ENCODE peak calls at places on chromosomes 7 and 10, in nine cellular contexts. R, H, K, B, J, O, T, W and E are unnamed samples.

GRCh38 chr10:21125471-21126228 is 228.5 kb upstream of the NEBL start:
- DNase-seq in H (no peak), O (no peak), J (no peak), T (no peak), K (no peak), W (no peak), R (no peak), B (no peak), E (no peak)

GRCh38 chr7:23514755-23515154 is 17.0 kb downstream of the TRA2A start:
- DNase-seq in K (no peak), O (no peak), T (no peak), R (no peak), J (no peak), W (no peak), H (no peak), B (no peak), E (no peak)

GRCh38 chr10:103967433-103968142 is 648 bp downstream of the SLK start:
- DNase-seq in K (peak), J (no peak), T (peak), R (no peak), B (no peak), H (no peak), O (peak), W (no peak), E (no peak)

GRCh38 chr7:39560997-39561396 is 5.2 kb upstream of the YAE1 start:
- DNase-seq in J (no peak), K (no peak), W (no peak), T (no peak), H (no peak), R (no peak), O (no peak), B (no peak), E (no peak)

GRCh38 chr10:51074238-51075028 is at the start of gene PRKG1:
- DNase-seq in J (peak), K (peak), R (peak), T (peak), W (peak), O (no peak), B (peak), H (peak), E (peak)

GRCh38 chr7:55641811-55642210 is 69.5 kb upstream of the VOPP1 start:
- DNase-seq in W (no peak), K (no peak), T (no peak), R (no peak), B (no peak), J (no peak), O (peak), H (no peak), E (no peak)

GRCh38 chr10:131653550-131654470 is 247.0 kb upstream of the PPP2R2D start:
- DNase-seq in W (no peak), J (no peak), K (no peak), T (no peak), O (no peak), H (peak), R (no peak), B (no peak), E (no peak)

GRCh38 chr10:90227786-90228185 is 526.4 kb downstream of the KIF20B start:
- DNase-seq in R (no peak), T (no peak), W (no peak), J (no peak), O (no peak), B (no peak), H (no peak), K (no peak), E (no peak)

GRCh38 chr10:110016957-110017514 is 9.3 kb downstream of the ADD3 start:
- DNase-seq in J (no peak), H (no peak), R (no peak), B (no peak), W (no peak), T (no peak), O (no peak), K (no peak), E (no peak)

GRCh38 chr7:78301361-78301760 is 502.8 kb downstream of the PHTF2 start:
- DNase-seq in K (no peak), W (no peak), B (peak), J (no peak), T (no peak), O (no peak), R (no peak), H (no peak), E (peak)

GRCh38 chr10:4981722-4982471 is 18.7 kb downstream of the AKR1C1 start:
- DNase-seq in K (peak), T (no peak), W (no peak), H (no peak), R (peak), J (no peak), B (peak), O (peak), E (no peak)

GRCh38 chr10:124688366-124688765 is 55.8 kb downstream of the FAM53B start:
- DNase-seq in K (no peak), J (no peak), O (no peak), T (no peak), W (no peak), B (no peak), R (no peak), H (no peak), E (no peak)

GRCh38 chr10:66931340-66931948 is 5.6 kb downstream of the LRRTM3 start:
- DNase-seq in K (no peak), J (no peak), W (no peak), R (no peak), O (no peak), H (no peak), B (peak), T (peak), E (peak)

GRCh38 chr10:84715911-84716310 is 387.5 kb downstream of the CCSER2 start:
- DNase-seq in O (no peak), H (no peak), W (no peak), K (no peak), T (peak), R (no peak), B (no peak), J (no peak), E (no peak)

GRCh38 chr10:94116848-94117247 is 123.1 kb downstream of the PLCE1 start:
- DNase-seq in H (no peak), R (no peak), B (no peak), W (no peak), T (no peak), J (no peak), O (no peak), K (no peak), E (no peak)

GRCh38 chr10:67772894-67773511 is 65.0 kb downstream of the DNAJC12 start:
- DNase-seq in O (no peak), T (no peak), K (no peak), W (no peak), R (no peak), B (no peak), H (no peak), J (no peak), E (no peak)

GRCh38 chr10:133210398-133211140 is 19.4 kb upstream of the UTF1 start:
- DNase-seq in O (no peak), H (peak), B (no peak), J (no peak), W (no peak), T (no peak), K (no peak), R (no peak), E (no peak)

GRCh38 chr7:94908204-94909022 is 1.0 kb downstream of the PPP1R9A start:
- DNase-seq in R (peak), H (peak), T (peak), W (peak), O (no peak), K (peak), B (no peak), J (peak), E (no peak)

GRCh38 chr10:130301026-130301892 is 165.1 kb downstream of the GLRX3 start:
- DNase-seq in T (no peak), B (peak), R (no peak), K (peak), O (peak), W (peak), H (peak), J (no peak), E (no peak)

GRCh38 chr7:142391191-142391992 is 133.5 kb upstream of the PRSS58 start:
- DNase-seq in B (no peak), K (no peak), O (no peak), H (no peak), W (no peak), J (no peak), R (no peak), T (no peak), E (no peak)

GRCh38 chr7:85104432-85105205 is 82.2 kb downstream of the SEMA3D start:
- DNase-seq in R (no peak), J (no peak), O (no peak), K (no peak), B (no peak), T (no peak), W (no peak), H (no peak), E (peak)

GRCh38 chr7:95723583-95724180 is 48.7 kb upstream of the DYNC1I1 start:
- DNase-seq in T (peak), W (no peak), H (no peak), O (no peak), B (peak), J (no peak), R (peak), K (peak), E (peak)

GRCh38 chr7:2567663-2568238 is 9.0 kb downstream of the IQCE start:
- DNase-seq in J (no peak), H (no peak), K (no peak), W (peak), B (no peak), O (no peak), T (no peak), R (no peak), E (no peak)

GRCh38 chr7:137325927-137326326 is 17.6 kb downstream of the PTN start:
- DNase-seq in W (no peak), T (no peak), K (no peak), J (no peak), R (no peak), O (no peak), B (no peak), H (no peak), E (peak)

GRCh38 chr10:24824536-24824935 is 100.8 kb upstream of the ARHGAP21 start:
- DNase-seq in K (no peak), B (no peak), H (no peak), J (no peak), T (no peak), O (no peak), R (no peak), W (no peak), E (no peak)

GRCh38 chr10:97648557-97649404 is 8.3 kb downstream of the PI4K2A start:
- DNase-seq in O (peak), B (peak), W (no peak), H (no peak), R (no peak), T (peak), K (peak), J (no peak), E (peak)

GRCh38 chr7:14720792-14721191 is 181.8 kb downstream of the DGKB start:
- DNase-seq in J (no peak), K (no peak), R (no peak), W (no peak), B (no peak), O (no peak), T (no peak), H (no peak), E (no peak)

GRCh38 chr10:84179059-84179710 is 5.6 kb downstream of the GPR15LG start:
- DNase-seq in O (no peak), R (no peak), H (no peak), J (no peak), T (no peak), K (no peak), W (no peak), B (peak), E (peak)

GRCh38 chr7:51950811-51951210 is 634.2 kb upstream of the COBL start:
- DNase-seq in H (no peak), O (no peak), J (no peak), R (no peak), K (no peak), T (no peak), W (no peak), B (peak), E (no peak)

GRCh38 chr7:122291189-122291588 is 13.4 kb downstream of the FEZF1 start:
- DNase-seq in J (no peak), T (no peak), H (no peak), K (no peak), O (no peak), W (no peak), R (no peak), B (no peak), E (no peak)

GRCh38 chr7:517848-518629 is 1.6 kb downstream of the PDGFA start:
- DNase-seq in J (peak), H (peak), T (peak), B (no peak), R (no peak), O (no peak), K (peak), W (peak), E (no peak)

GRCh38 chr10:11165591-11166543 is 148.2 kb downstream of the CELF2 start:
- DNase-seq in T (peak), B (no peak), K (peak), J (peak), H (peak), W (peak), R (no peak), O (peak), E (no peak)

GRCh38 chr7:13416071-13416470 is 573.4 kb downstream of the ETV1 start:
- DNase-seq in R (no peak), T (no peak), W (no peak), K (no peak), J (no peak), H (no peak), B (no peak), O (no peak), E (no peak)

GRCh38 chr10:94687625-94688248 is 4.2 kb downstream of the CYP2C18 start:
- DNase-seq in K (no peak), B (no peak), R (no peak), J (no peak), W (no peak), H (no peak), T (no peak), O (no peak), E (no peak)

GRCh38 chr10:4812041-4812440 is 14.0 kb upstream of the AKR1E2 start:
- DNase-seq in J (no peak), B (no peak), W (no peak), H (no peak), T (no peak), O (no peak), K (no peak), R (no peak), E (no peak)

GRCh38 chr7:77258593-77258992 is 59.0 kb upstream of the FGL2 start:
- DNase-seq in W (no peak), T (no peak), O (no peak), H (no peak), K (no peak), B (no peak), J (no peak), R (no peak), E (no peak)

GRCh38 chr7:47580811-47581331 is 1.0 kb downstream of the TNS3 start:
- DNase-seq in H (no peak), W (no peak), R (peak), K (peak), J (no peak), T (no peak), O (no peak), B (no peak), E (no peak)
- H3K4me3 ChIP-seq in H (peak), W (peak), R (peak), K (peak), J (peak), T (peak), O (no peak), B (peak), E (peak)

GRCh38 chr10:119272736-119273135 is 65.4 kb downstream of the GRK5 start:
- DNase-seq in O (no peak), T (no peak), R (no peak), H (no peak), K (no peak), W (no peak), J (no peak), B (no peak), E (no peak)

GRCh38 chr10:119268871-119269506 is 61.6 kb downstream of the GRK5 start:
- DNase-seq in O (peak), R (no peak), H (no peak), B (no peak), K (no peak), W (no peak), J (no peak), T (no peak), E (no peak)

GRCh38 chr10:119273413-119273812 is 66.0 kb downstream of the GRK5 start:
- DNase-seq in T (no peak), K (no peak), R (no peak), O (no peak), H (no peak), J (no peak), B (no peak), W (no peak), E (no peak)

GRCh38 chr10:119269737-119270136 is 62.4 kb downstream of the GRK5 start:
- DNase-seq in B (no peak), T (no peak), R (no peak), O (no peak), H (no peak), J (no peak), K (no peak), W (no peak), E (no peak)

GRCh38 chr10:119270893-119271361 is 63.6 kb downstream of the GRK5 start:
- DNase-seq in W (peak), B (no peak), T (peak), J (peak), O (peak), H (peak), R (peak), K (peak), E (no peak)
- H3K4me3 ChIP-seq in W (peak), B (no peak), T (peak), J (no peak), O (peak), H (no peak), R (no peak), K (no peak), E (no peak)

GRCh38 chr10:114631090-114631677 is 26.9 kb downstream of the ABLIM1 start:
- DNase-seq in T (no peak), O (no peak), W (no peak), J (no peak), H (no peak), R (no peak), B (no peak), K (no peak), E (no peak)
- H3K4me3 ChIP-seq in T (peak), O (peak), W (peak), J (peak), H (peak), R (peak), B (peak), K (peak), E (peak)

GRCh38 chr7:116616555-116617059 is 55.4 kb upstream of the MET start:
- DNase-seq in B (no peak), R (no peak), O (no peak), T (no peak), W (no peak), K (no peak), J (no peak), H (no peak), E (no peak)
- H3K4me3 ChIP-seq in B (no peak), R (no peak), O (no peak), T (no peak), W (no peak), K (no peak), J (no peak), H (no peak), E (no peak)

DNA sequence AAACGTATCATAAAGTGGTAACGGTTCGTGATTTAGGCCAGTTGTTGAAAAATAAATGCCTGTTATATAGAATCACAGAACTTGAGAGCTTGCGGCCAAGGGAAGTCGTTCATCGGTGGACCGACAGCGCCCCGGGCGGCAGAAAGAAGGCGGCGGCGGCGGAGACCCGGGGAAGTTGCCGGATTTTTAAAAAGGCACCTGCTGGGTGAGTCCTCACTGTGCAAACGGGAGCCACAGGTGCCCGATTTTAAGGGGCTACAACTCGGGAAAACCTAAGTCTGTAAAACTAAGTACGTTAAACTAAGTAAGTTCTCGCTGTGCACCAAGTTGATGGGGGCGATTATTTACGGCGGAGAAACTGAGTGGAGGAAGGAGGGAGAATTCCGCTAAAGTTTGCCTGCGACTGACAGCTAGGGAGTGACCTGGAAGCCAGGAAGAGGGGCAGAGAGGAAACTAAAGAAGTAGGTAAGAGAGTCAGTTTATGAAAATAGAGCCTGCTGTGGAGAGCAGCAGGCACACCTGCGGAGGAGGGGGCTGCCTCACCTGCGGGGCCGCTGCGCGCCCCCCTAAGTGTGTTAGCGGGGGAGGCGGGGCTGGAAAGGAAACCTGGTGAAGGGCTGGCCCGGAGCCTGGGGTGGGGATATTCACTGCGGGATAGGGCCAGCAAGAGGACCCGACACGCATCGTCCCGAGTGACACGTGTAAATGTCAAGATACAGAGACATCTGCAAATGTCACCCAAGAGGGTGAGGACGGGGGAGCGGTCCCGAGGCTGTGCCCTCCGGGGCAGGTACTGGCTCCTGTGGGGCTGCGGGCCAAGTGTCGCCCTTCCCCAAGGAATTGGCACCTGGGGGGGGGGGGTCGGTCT is 1.0 kb downstream of the ADAM12 start:
- DNase-seq in B (no peak), H (peak), R (peak), O (peak), J (peak), K (peak), T (peak), W (peak), E (peak)
- H3K4me3 ChIP-seq in B (peak), H (peak), R (no peak), O (peak), J (peak), K (peak), T (peak), W (peak), E (peak)

GRCh38 chr7:32091608-32092210 is 21.5 kb upstream of the PDE1C start:
- DNase-seq in R (no peak), H (no peak), T (no peak), J (no peak), W (no peak), B (no peak), O (no peak), K (no peak), E (no peak)
- H3K4me3 ChIP-seq in R (no peak), H (no peak), T (no peak), J (no peak), W (no peak), B (no peak), O (no peak), K (no peak), E (no peak)

GRCh38 chr10:46553238-46554049 is 3.0 kb downstream of the GPRIN2 start:
- DNase-seq in B (no peak), H (peak), J (peak), W (peak), T (no peak), R (peak), K (peak), O (no peak), E (no peak)

GRCh38 chr10:46556515-46557318 is at the start of gene GPRIN2:
- DNase-seq in J (peak), T (peak), H (peak), R (peak), K (peak), B (no peak), W (peak), O (no peak), E (no peak)

GRCh38 chr10:46555713-46556514 is 544 bp downstream of the GPRIN2 start:
- DNase-seq in O (no peak), R (peak), B (no peak), W (peak), K (peak), H (peak), J (peak), T (peak), E (no peak)

GRCh38 chr10:46554166-46554781 is 2.2 kb downstream of the GPRIN2 start:
- DNase-seq in W (no peak), R (peak), B (no peak), J (no peak), T (no peak), H (no peak), K (no peak), O (no peak), E (no peak)

GRCh38 chr10:46555366-46555712 is 1.1 kb downstream of the GPRIN2 start:
- DNase-seq in J (no peak), W (no peak), H (no peak), O (no peak), B (no peak), T (no peak), K (peak), R (peak), E (no peak)
- H3K4me3 ChIP-seq in J (no peak), W (no peak), H (no peak), O (no peak), B (no peak), T (peak), K (peak), R (no peak), E (no peak)